ENCODE peak calls at places on chromosomes 4 and X, in six cellular contexts. W, N, M, Q, F and O are unnamed samples. For H3K4me1 and H3K36me3, the result is how much of the 10 kb centered on the place peaks cover.

GRCh38 chr4:1964443-1964842 is 44.3 kb downstream of the NELFA start:
- DNase-seq in F (no peak), Q (no peak), N (peak), W (no peak), M (no peak), O (no peak)

GRCh38 chr4:133856736-133857355 is 344.7 kb downstream of the PABPC4L start:
- DNase-seq in M (peak), W (no peak), Q (no peak), F (no peak), N (no peak), O (no peak)

GRCh38 chr4:65193985-65194384 is 476.3 kb downstream of the EPHA5 start:
- DNase-seq in F (no peak), W (no peak), M (no peak), N (no peak), Q (no peak), O (no peak)

GRCh38 chrX:37767438-37767837 is 12.4 kb upstream of the CYBB start:
- DNase-seq in W (no peak), M (no peak), Q (no peak), N (no peak), F (no peak), O (no peak)

GRCh38 chr4:93152461-93152860 is 676.1 kb upstream of the ATOH1 start:
- DNase-seq in F (no peak), W (no peak), M (no peak), N (no peak), Q (no peak), O (no peak)

GRCh38 chrX:9532349-9532748 is 67.5 kb downstream of the TBL1X start:
- DNase-seq in W (no peak), N (peak), Q (no peak), M (no peak), F (no peak), O (no peak)

GRCh38 chr4:54152846-54153600 is 53.1 kb downstream of the GSX2 start:
- DNase-seq in W (peak), N (no peak), M (peak), Q (no peak), F (no peak), O (no peak)

GRCh38 chrX:31070057-31070468 is 1.8 kb downstream of the FTHL17 start:
- DNase-seq in M (no peak), F (no peak), Q (no peak), N (no peak), W (no peak), O (no peak)

GRCh38 chr4:125268065-125268755 is 46.5 kb upstream of the FAT4 start:
- DNase-seq in N (no peak), W (no peak), M (no peak), Q (no peak), F (no peak), O (no peak)

GRCh38 chrX:18941896-18942295 is 42.0 kb downstream of the PHKA2 start:
- DNase-seq in Q (no peak), M (no peak), F (no peak), N (no peak), W (no peak), O (no peak)

GRCh38 chr4:42995343-42995944 is 102.9 kb downstream of the GRXCR1 start:
- DNase-seq in F (no peak), W (no peak), N (no peak), M (peak), Q (no peak), O (no peak)

GRCh38 chr4:179678093-179678804 is 2236.0 kb upstream of the AGA start:
- DNase-seq in W (no peak), N (no peak), M (no peak), F (no peak), Q (no peak), O (no peak)

GRCh38 chrX:64977051-64977450 is 801 bp upstream of the ZC4H2 start:
- DNase-seq in Q (no peak), M (peak), F (no peak), N (no peak), W (no peak), O (no peak)

GRCh38 chr4:127416092-127416491 is 216.7 kb upstream of the INTU start:
- DNase-seq in N (no peak), M (no peak), Q (no peak), W (no peak), F (no peak), O (no peak)

GRCh38 chr4:94641702-94642560 is 115.8 kb upstream of the BMPR1B start:
- DNase-seq in N (no peak), W (no peak), M (peak), Q (no peak), F (no peak), O (no peak)

GRCh38 chr4:47109379-47109778 is 78.0 kb downstream of the GABRB1 start:
- DNase-seq in Q (no peak), W (no peak), F (no peak), M (no peak), N (no peak), O (no peak)

GRCh38 chr4:40395908-40396806 is 61.0 kb downstream of the CHRNA9 start:
- DNase-seq in M (peak), W (peak), F (peak), Q (peak), N (peak), O (no peak)

GRCh38 chr4:7571001-7571400 is 136.3 kb upstream of the PSAPL1 start:
- DNase-seq in Q (no peak), W (no peak), F (no peak), M (no peak), N (no peak), O (no peak)

GRCh38 chrX:12999422-12999821 is 24.5 kb downstream of the TMSB4X start:
- DNase-seq in M (no peak), F (no peak), N (no peak), W (no peak), Q (no peak), O (no peak)

GRCh38 chr4:53616219-53616618 is 24.9 kb upstream of the LNX1 start:
- DNase-seq in Q (no peak), F (no peak), M (no peak), W (no peak), N (no peak), O (no peak)

GRCh38 chrX:94524867-94525266 is 850.9 kb downstream of the FAM133A start:
- DNase-seq in M (no peak), Q (no peak), N (no peak), W (no peak), F (no peak), O (no peak)

GRCh38 chr4:70360460-70360859 is at the start of gene SMR3A:
- DNase-seq in W (no peak), N (no peak), Q (no peak), M (no peak), F (no peak), O (no peak)

GRCh38 chrX:1529328-1529727 is 7.7 kb downstream of the P2RY8 start:
- DNase-seq in W (no peak), N (no peak), M (no peak), F (peak), Q (no peak), O (no peak)

GRCh38 chr4:151962138-151962845 is 201.5 kb upstream of the GATB start:
- DNase-seq in W (no peak), Q (no peak), N (no peak), M (no peak), F (no peak), O (no peak)

GRCh38 chrX:69158166-69159040 is 6.8 kb downstream of the PJA1 start:
- DNase-seq in F (no peak), N (peak), W (peak), M (peak), Q (peak), O (peak)

GRCh38 chrX:53263597-53264094 is 17.7 kb downstream of the IQSEC2 start:
- DNase-seq in F (no peak), N (no peak), W (peak), M (peak), Q (no peak), O (no peak)

GRCh38 chrX:9329056-9329455 is 135.8 kb upstream of the TBL1X start:
- DNase-seq in Q (no peak), M (no peak), W (no peak), N (no peak), F (no peak), O (no peak)

GRCh38 chrX:70219938-70220764 is 14.3 kb upstream of the AWAT1 start:
- DNase-seq in N (no peak), Q (peak), F (no peak), W (peak), M (peak), O (no peak)

GRCh38 chrX:9293051-9293496 is 171.8 kb upstream of the TBL1X start:
- DNase-seq in N (no peak), F (no peak), Q (no peak), W (no peak), M (no peak), O (no peak)

GRCh38 chrX:85922821-85923220 is 124.5 kb downstream of the CHM start:
- DNase-seq in F (no peak), W (no peak), M (peak), Q (no peak), N (no peak), O (no peak)

GRCh38 chr4:109703664-109704351 is 563 bp upstream of the CASP6 start:
- DNase-seq in W (peak), F (no peak), M (peak), N (no peak), Q (no peak), O (no peak)

GRCh38 chrX:154046262-154046771 is 26.6 kb upstream of the IRAK1 start:
- DNase-seq in F (no peak), W (no peak), Q (peak), M (no peak), N (peak), O (no peak)

GRCh38 chr4:87180767-87181166 is 39.7 kb downstream of the KLHL8 start:
- DNase-seq in F (no peak), Q (no peak), M (no peak), N (no peak), W (no peak), O (no peak)

GRCh38 chr4:139734201-139734874 is 68.7 kb downstream of the MGST2 start:
- DNase-seq in F (no peak), M (no peak), W (no peak), Q (no peak), N (peak), O (no peak)

GRCh38 chr4:17111959-17112659 is 213.7 kb upstream of the LDB2 start:
- DNase-seq in W (no peak), Q (no peak), F (no peak), M (no peak), N (no peak), O (no peak)

GRCh38 chr4:176274441-176274840 is 5.4 kb upstream of the ASB5 start:
- DNase-seq in F (no peak), N (no peak), M (peak), W (peak), Q (no peak), O (no peak)

GRCh38 chr4:113637823-113638691 is 123.5 kb downstream of the CAMK2D start:
- DNase-seq in W (no peak), N (no peak), F (no peak), Q (no peak), M (no peak), O (no peak)

GRCh38 chr4:113637363-113637762 is 124.2 kb downstream of the CAMK2D start:
- DNase-seq in N (no peak), Q (no peak), W (peak), M (peak), F (no peak), O (no peak)

GRCh38 chr4:113641025-113641431 is 120.5 kb downstream of the CAMK2D start:
- DNase-seq in M (no peak), W (no peak), F (no peak), N (no peak), Q (no peak), O (no peak)

GRCh38 chr4:113636877-113637276 is 124.7 kb downstream of the CAMK2D start:
- DNase-seq in Q (no peak), N (no peak), F (no peak), M (peak), W (peak), O (no peak)

GRCh38 chr4:113639311-113639710 is 122.2 kb downstream of the CAMK2D start:
- DNase-seq in W (no peak), Q (peak), M (no peak), F (no peak), N (no peak), O (no peak)
- H3K4me1 ChIP-seq in W (under half), Q (under half), M (under half), F (under half), N (half or more), O (under half)

GRCh38 chr4:6200011-6200921 is at the start of gene JAKMIP1:
- DNase-seq in M (peak), N (peak), W (no peak), F (peak), Q (peak), O (peak)
- H3K4me3 ChIP-seq in M (peak), N (peak), W (no peak), F (peak), Q (no peak), O (no peak)

DNA sequence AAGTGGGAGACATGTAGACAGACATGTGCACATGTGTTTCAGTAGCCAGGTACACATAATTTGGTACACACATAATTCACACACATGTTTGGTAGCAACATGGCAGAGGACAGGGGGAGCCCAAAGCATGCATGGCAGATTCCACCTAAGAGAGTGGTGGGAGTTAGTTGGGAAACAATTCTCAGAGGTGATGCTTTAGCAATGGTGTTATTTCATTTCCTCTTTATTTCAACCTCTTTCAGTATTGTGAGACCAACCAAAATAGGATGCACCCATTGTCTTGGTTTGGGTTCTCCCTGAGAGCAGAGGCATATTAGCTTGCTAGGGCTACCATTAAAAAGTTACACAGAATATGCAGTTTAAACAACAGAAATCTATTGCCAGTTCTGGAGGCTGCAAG is 92.2 kb upstream of the ANXA3 start:
- DNase-seq in W (no peak), Q (no peak), N (no peak), F (no peak), M (no peak), O (no peak)
- H3K36me3 ChIP-seq in W (under half), Q (under half), N (under half), F (under half), M (under half), O (under half)

DNA sequence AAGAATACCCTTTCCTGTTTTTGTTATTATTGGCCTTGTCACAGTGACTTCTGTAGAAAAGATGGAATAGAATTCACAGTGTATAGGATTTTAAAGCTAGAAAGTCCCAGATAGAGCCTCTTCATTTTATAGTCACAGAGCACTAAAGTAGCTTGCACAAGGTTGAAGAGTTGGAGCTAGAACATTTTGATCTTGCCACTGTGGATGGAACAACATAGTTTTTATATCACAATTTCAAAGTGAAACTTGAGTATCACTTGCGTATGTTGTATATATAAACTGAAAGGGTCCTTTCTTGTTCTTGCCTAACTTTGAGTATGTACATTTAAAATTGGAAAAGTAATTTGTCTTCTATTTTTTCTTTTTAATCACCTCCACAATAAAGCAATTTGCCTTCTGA is 2.7 kb downstream of the USO1 start:
- DNase-seq in M (no peak), Q (no peak), F (no peak), N (no peak), W (no peak), O (no peak)
- H3K4me1 ChIP-seq in M (under half), Q (under half), F (under half), N (half or more), W (under half), O (under half)

GRCh38 chrX:281166-281999 is at the start of gene PLCXD1:
- DNase-seq in W (no peak), N (peak), F (peak), Q (peak), M (no peak), O (peak)
- H3K4me3 ChIP-seq in W (no peak), N (peak), F (peak), Q (no peak), M (no peak), O (no peak)

DNA sequence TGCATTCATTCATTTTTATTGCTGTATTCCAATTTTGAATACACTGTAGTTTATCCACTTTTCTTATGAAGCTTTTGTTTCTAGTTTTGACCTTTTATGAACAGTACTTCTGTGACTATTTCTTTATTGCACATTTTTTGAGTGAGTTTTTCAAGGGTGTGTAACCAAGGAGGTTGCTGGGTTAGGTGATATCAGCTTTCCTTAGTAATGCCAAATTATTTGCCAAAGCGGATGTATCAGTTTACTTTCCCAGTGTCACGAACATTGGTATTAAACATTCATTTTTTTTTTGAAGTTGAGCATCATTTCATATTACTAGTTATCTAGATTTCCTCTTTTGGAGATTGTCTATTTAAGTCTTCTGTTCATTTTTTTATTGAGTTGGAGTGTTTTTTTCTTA is 32.9 kb downstream of the STIM2 start:
- DNase-seq in F (no peak), W (no peak), N (no peak), M (no peak), Q (no peak), O (no peak)
- H3K36me3 ChIP-seq in F (under half), W (under half), N (under half), M (under half), Q (under half), O (under half)

GRCh38 chrX:105552395-105552794 is 269.9 kb upstream of the NRK start:
- DNase-seq in Q (no peak), F (no peak), W (peak), M (peak), N (no peak), O (no peak)
- H3K4me1 ChIP-seq in Q (under half), F (under half), W (under half), M (under half), N (under half), O (under half)

DNA sequence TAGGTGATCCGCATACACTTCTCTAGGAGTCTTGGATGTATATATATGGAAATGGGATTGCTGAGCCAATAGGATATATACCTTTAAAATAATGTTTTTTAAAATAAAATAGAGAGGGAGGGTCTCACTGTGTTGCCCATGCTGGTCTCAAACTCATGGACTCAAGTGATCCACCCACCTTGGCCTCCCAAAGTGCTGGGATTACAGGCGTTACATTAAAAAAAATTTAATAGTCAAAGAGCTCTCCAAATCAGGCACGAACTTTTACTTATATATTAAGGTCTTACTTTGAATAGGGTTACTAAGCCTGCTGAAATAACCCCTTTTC is 109.0 kb downstream of the GNL3L start:
- DNase-seq in Q (no peak), N (no peak), M (no peak), F (no peak), W (no peak), O (no peak)
- H3K4me3 ChIP-seq in Q (no peak), N (peak), M (peak), F (peak), W (peak), O (no peak)

GRCh38 chrX:109667986-109668385 is 43.0 kb upstream of the KCNE5 start:
- DNase-seq in Q (no peak), F (no peak), W (no peak), M (no peak), N (no peak), O (no peak)
- H3K36me3 ChIP-seq in Q (under half), F (half or more), W (under half), M (under half), N (under half), O (under half)

DNA sequence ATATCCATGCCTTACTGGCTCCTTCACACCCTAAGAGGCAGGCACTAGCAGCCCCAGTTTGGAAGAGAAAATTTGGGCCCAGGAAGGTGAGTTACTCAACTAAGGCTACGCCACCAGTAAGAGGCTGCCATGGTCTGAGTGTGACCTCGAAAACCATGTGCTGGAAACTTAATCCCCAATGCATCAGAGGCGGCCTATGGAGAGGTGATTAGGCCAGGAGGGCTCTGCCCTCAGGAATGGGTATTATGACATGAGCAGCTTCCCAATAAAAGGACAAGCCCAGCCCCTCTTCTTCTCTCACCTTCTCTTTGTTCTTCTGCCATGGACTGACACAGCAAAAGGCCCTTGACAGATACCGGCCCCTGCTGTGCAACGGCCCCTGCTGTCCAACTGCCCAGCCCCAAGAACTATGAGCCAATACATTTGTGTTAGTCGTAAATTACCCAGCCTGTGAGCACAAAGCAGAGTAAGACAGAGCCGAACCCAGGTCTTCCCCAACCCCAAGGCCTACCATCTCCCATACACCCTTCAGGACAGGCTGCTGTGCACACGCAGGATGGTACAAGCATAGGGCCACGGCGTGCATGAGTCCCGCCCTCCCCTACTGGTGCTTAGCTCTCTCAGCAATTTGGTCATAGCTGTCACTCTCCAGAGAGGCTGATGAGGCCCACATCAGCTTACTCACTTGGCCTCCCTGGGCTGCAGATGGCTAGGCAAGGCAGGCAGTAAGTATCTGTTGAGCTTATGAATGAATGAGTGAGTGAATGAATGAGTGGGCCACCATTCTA is 14.2 kb downstream of the WDR1 start:
- DNase-seq in N (no peak), F (no peak), M (no peak), W (no peak), Q (no peak), O (no peak)
- H3K4me1 ChIP-seq in N (half or more), F (half or more), M (under half), W (under half), Q (under half), O (under half)